ENCODE peak calls at places on chromosomes 4 and X, in six cellular contexts. M is tibial nerve, J is GM12878, E is esophagus squamous epithelium, L is heart right ventricle, U is Karpas-422. O is an unnamed sample.

GRCh38 chrX:153920546-153920945 is 5.5 kb downstream of the ARHGAP4 start:
- DNase-seq in M (no peak), J (no peak), E (no peak), L (no peak), U (no peak), O (no peak)

GRCh38 chrX:23662187-23662586 is 5.1 kb upstream of the PRDX4 start:
- DNase-seq in M (no peak), J (peak; percentile 42), E (no peak), L (no peak), U (no peak), O (no peak)

GRCh38 chrX:97787311-97787710 is 903.6 kb downstream of the RPA4 start:
- DNase-seq in M (no peak), J (no peak), E (no peak), L (no peak), U (no peak), O (no peak)

GRCh38 chr4:174828845-174829701 is at the start of gene GLRA3:
- DNase-seq in M (no peak), J (no peak), E (no peak), L (no peak), U (no peak), O (peak; percentile 75)

GRCh38 chr4:125388653-125389052 is 73.9 kb downstream of the FAT4 start:
- DNase-seq in M (no peak), J (no peak), E (no peak), L (no peak), U (no peak), O (no peak)

GRCh38 chrX:150211988-150212387 is 151.1 kb upstream of the MAMLD1 start:
- DNase-seq in M (no peak), J (no peak), E (no peak), L (no peak), U (no peak), O (no peak)

GRCh38 chr4:6953751-6954380 is 44.2 kb downstream of the TBC1D14 start:
- DNase-seq in M (peak; percentile 42), J (no peak), E (no peak), L (peak; percentile 82), U (no peak), O (peak; percentile 75)

GRCh38 chr4:2800691-2801596 is 8.1 kb downstream of the SH3BP2 start:
- DNase-seq in M (peak; percentile 64), J (peak; percentile 41), E (no peak), L (peak; percentile 82), U (no peak), O (peak; percentile 80)

GRCh38 chrX:115584715-115585114 is 23.7 kb downstream of the PLS3 start:
- DNase-seq in M (no peak), J (no peak), E (no peak), L (no peak), U (no peak), O (no peak)

GRCh38 chr4:161404346-161405110 is 759.3 kb downstream of the FSTL5 start:
- DNase-seq in M (no peak), J (no peak), E (no peak), L (no peak), U (no peak), O (no peak)

GRCh38 chr4:100811046-100811445 is 293.2 kb upstream of the EMCN start:
- DNase-seq in M (no peak), J (no peak), E (no peak), L (no peak), U (no peak), O (no peak)

GRCh38 chrX:102651968-102652744 is 873 bp downstream of the GPRASP1 start:
- DNase-seq in M (no peak), J (no peak), E (no peak), L (peak; percentile 43), U (no peak), O (no peak)

GRCh38 chrX:125322431-125322830 is 2.8 kb downstream of the TEX13C start:
- DNase-seq in M (no peak), J (no peak), E (no peak), L (no peak), U (no peak), O (no peak)

GRCh38 chr4:73705721-73706120 is 34.6 kb upstream of the CXCL8 start:
- DNase-seq in M (no peak), J (no peak), E (no peak), L (no peak), U (no peak), O (no peak)
- H3K27ac ChIP-seq in M (no peak overlapping the region), J (no peak overlapping the region), E (no peak overlapping the region), L (peak overlapping the region; percentile 74), U (no peak overlapping the region), O (peak overlapping the region; percentile 33)

GRCh38 chr4:183129675-183130074 is 30.6 kb downstream of the WWC2 start:
- DNase-seq in M (no peak), J (no peak), E (no peak), L (no peak), U (no peak), O (no peak)
- H3K27ac ChIP-seq in M (no peak overlapping the region), J (no peak overlapping the region), E (no peak overlapping the region), L (no peak overlapping the region), U (no peak overlapping the region), O (no peak overlapping the region)

DNA sequence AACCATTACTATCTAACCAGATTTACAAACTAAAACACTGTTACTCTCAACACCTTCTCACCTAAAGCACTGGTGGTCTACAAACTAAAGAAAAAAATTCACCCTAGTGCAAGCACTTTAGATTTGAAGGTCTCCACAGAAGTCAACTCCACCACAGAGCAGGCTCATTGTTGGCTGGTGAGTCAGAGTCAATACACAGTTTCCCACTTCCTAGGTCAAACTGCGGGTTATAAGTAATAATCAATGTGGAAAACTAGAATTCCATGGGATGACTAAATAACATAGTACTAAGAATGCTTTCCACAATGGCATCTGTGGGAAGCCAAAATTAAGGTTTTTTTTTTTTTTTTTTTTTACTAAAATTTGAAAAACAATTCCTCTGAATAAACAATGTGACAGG is 191.8 kb downstream of the PDGFC start:
- DNase-seq in M (no peak), J (no peak), E (no peak), L (no peak), U (no peak), O (no peak)
- H3K27ac ChIP-seq in M (no peak overlapping the region), J (no peak overlapping the region), E (no peak overlapping the region), L (no peak overlapping the region), U (no peak overlapping the region), O (no peak overlapping the region)

GRCh38 chr4:94305468-94306225 is 37.0 kb downstream of the HPGDS start:
- DNase-seq in M (no peak), J (no peak), E (no peak), L (no peak), U (no peak), O (no peak)

GRCh38 chr4:94304365-94304971 is 38.2 kb downstream of the HPGDS start:
- DNase-seq in M (no peak), J (no peak), E (no peak), L (no peak), U (peak; percentile 75), O (no peak)

GRCh38 chr4:94307231-94307840 is 35.3 kb downstream of the HPGDS start:
- DNase-seq in M (no peak), J (no peak), E (no peak), L (no peak), U (no peak), O (no peak)

GRCh38 chr4:94306713-94307112 is 35.9 kb downstream of the HPGDS start:
- DNase-seq in M (no peak), J (no peak), E (no peak), L (no peak), U (no peak), O (no peak)
- H3K27ac ChIP-seq in M (no peak overlapping the region), J (no peak overlapping the region), E (no peak overlapping the region), L (no peak overlapping the region), U (no peak overlapping the region), O (no peak overlapping the region)

DNA sequence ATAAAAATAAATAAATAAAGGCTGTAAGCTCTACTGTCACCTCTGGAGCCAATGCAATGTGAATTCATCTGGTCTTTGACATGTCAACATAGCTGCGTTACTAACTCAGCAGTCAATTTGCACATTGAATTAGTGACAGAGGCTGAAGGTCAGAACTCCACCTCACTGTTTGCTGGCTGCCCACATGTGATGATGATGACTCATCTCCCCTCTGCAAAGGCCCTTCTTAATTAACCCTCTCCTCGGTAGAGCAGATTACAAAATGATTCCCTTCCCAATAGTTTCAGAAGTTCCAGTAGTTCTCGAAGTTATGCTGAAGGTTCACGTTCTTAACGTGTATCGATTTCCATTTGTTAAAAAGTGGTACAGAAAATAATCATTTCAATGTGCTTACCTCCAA is 1626.0 kb upstream of the TENM3 start:
- DNase-seq in M (no peak), J (no peak), E (no peak), L (no peak), U (no peak), O (no peak)
- H3K27ac ChIP-seq in M (no peak overlapping the region), J (no peak overlapping the region), E (no peak overlapping the region), L (no peak overlapping the region), U (no peak overlapping the region), O (no peak overlapping the region)

GRCh38 chr4:183178201-183178600 is 79.1 kb downstream of the WWC2 start:
- DNase-seq in M (no peak), J (no peak), E (no peak), L (no peak), U (no peak), O (no peak)
- H3K27ac ChIP-seq in M (no peak overlapping the region), J (no peak overlapping the region), E (no peak overlapping the region), L (no peak overlapping the region), U (no peak overlapping the region), O (no peak overlapping the region)

GRCh38 chr4:79650217-79650616 is 242.2 kb upstream of the GK2 start:
- DNase-seq in M (no peak), J (no peak), E (no peak), L (no peak), U (no peak), O (no peak)
- H3K27ac ChIP-seq in M (no peak overlapping the region), J (no peak overlapping the region), E (no peak overlapping the region), L (no peak overlapping the region), U (no peak overlapping the region), O (no peak overlapping the region)

GRCh38 chr4:17103231-17103630 is 204.8 kb upstream of the LDB2 start:
- DNase-seq in M (no peak), J (no peak), E (no peak), L (no peak), U (no peak), O (no peak)
- H3K27ac ChIP-seq in M (no peak overlapping the region), J (no peak overlapping the region), E (no peak overlapping the region), L (no peak overlapping the region), U (no peak overlapping the region), O (no peak overlapping the region)

GRCh38 chrX:9612146-9612505 is 147.3 kb downstream of the TBL1X start:
- DNase-seq in M (no peak), J (no peak), E (no peak), L (no peak), U (no peak), O (no peak)
- H3K27ac ChIP-seq in M (no peak overlapping the region), J (no peak overlapping the region), E (no peak overlapping the region), L (no peak overlapping the region), U (no peak overlapping the region), O (no peak overlapping the region)

GRCh38 chr4:163404080-163404479 is 60.4 kb downstream of the NPY5R start:
- DNase-seq in M (no peak), J (no peak), E (no peak), L (no peak), U (no peak), O (no peak)

GRCh38 chr4:163400911-163401310 is 57.2 kb downstream of the NPY5R start:
- DNase-seq in M (no peak), J (no peak), E (no peak), L (no peak), U (no peak), O (no peak)

DNA sequence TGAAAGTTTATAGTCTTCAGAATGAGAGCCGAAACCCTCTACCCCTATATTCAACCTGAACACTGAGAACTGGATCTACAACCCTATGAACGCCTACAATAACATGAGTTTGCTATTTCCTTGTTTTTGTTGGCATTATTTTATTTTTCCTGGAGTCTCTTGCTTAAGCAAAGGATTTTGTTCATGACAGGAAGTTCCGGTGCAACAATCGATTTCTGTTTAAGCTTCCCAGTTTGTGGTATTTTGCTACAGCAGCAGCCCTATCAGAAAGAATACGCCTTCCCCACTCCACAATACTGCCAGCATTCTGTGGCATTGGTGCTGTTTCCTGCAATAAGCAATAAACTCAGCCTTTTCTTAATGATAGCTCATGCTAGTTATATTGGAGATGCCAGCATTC is 60.9 kb downstream of the NPY5R start:
- DNase-seq in M (no peak), J (no peak), E (no peak), L (no peak), U (no peak), O (no peak)
- H3K27ac ChIP-seq in M (no peak overlapping the region), J (no peak overlapping the region), E (no peak overlapping the region), L (no peak overlapping the region), U (no peak overlapping the region), O (no peak overlapping the region)

O was measured in lung.